ENCODE peak calls at places on chromosomes 11 and 22, in eight cellular contexts. C is pancreas, A is cardiac muscle cell, S is AG04450, M is upper lobe of left lung, K is endothelial cell of umbilical vein, L is OCI-LY7, H is right atrium auricular region. G is an unnamed sample.

GRCh38 chr11:126839496-126839895 is 161.1 kb downstream of the KIRREL3 start:
- DNase-seq in C (no peak), A (no peak), S (no peak), M (no peak), K (no peak), L (no peak), H (no peak), G (no peak)

GRCh38 chr22:37591823-37592404 is 12.0 kb upstream of the LGALS2 start:
- DNase-seq in C (no peak), A (no peak), S (no peak), M (no peak), K (no peak), L (no peak), H (no peak), G (no peak)

GRCh38 chr22:50735739-50736030 is 2.3 kb upstream of the ACR start:
- DNase-seq in C (no peak), A (no peak), S (no peak), M (no peak), K (no peak), L (no peak), H (no peak), G (no peak)

GRCh38 chr11:107777094-107777493 is 65.2 kb upstream of the SLN start:
- DNase-seq in C (no peak), A (no peak), S (no peak), M (no peak), K (no peak), L (no peak), H (no peak), G (no peak)

GRCh38 chr11:32068134-32068533 is 22.7 kb upstream of the RCN1 start:
- DNase-seq in C (no peak), A (no peak), S (no peak), M (no peak), K (no peak), L (no peak), H (no peak), G (no peak)

GRCh38 chr22:23192558-23192957 is 12.2 kb downstream of the BCR start:
- DNase-seq in C (no peak), A (no peak), S (no peak), M (no peak), K (no peak), L (no peak), H (no peak), G (no peak)

GRCh38 chr11:72475359-72475758 is 41.0 kb upstream of the CLPB start:
- DNase-seq in C (no peak), A (no peak), S (no peak), M (no peak), K (no peak), L (no peak), H (no peak), G (no peak)

GRCh38 chr11:117547188-117547831 is 219.7 kb downstream of the CEP164 start:
- DNase-seq in C (no peak), A (no peak), S (no peak), M (no peak), K (no peak), L (no peak), H (no peak), G (no peak)

GRCh38 chr11:114115406-114116054 is 56.0 kb downstream of the ZBTB16 start:
- DNase-seq in C (no peak), A (peak), S (no peak), M (no peak), K (no peak), L (no peak), H (no peak), G (no peak)

GRCh38 chr22:31343235-31344191 is 2.6 kb downstream of the PATZ1 start:
- DNase-seq in C (peak), A (peak), S (no peak), M (peak), K (peak), L (peak), H (no peak), G (peak)

GRCh38 chr11:68028802-68029475 is 1.5 kb upstream of the NDUFS8 start:
- DNase-seq in C (no peak), A (no peak), S (no peak), M (no peak), K (no peak), L (no peak), H (no peak), G (no peak)

GRCh38 chr11:103625624-103625965 is 410.8 kb upstream of the DDI1 start:
- DNase-seq in C (no peak), A (no peak), S (no peak), M (no peak), K (no peak), L (no peak), H (no peak), G (no peak)
- H3K4me3 ChIP-seq in C (no peak), A (no peak), S (no peak), M (no peak), K (no peak), L (no peak), H (no peak), G (no peak)

GRCh38 chr11:48384670-48385069 is 18.4 kb upstream of the OR4C5 start:
- DNase-seq in C (no peak), A (no peak), S (no peak), M (no peak), K (no peak), L (peak), H (no peak), G (no peak)
- TF ChIP-seq CTCF in C (no peak), A (no peak), S (no peak), M (no peak), K (no peak), L (peak), H (no peak), G (peak)

GRCh38 chr11:132125855-132126841 is 755.7 kb downstream of the NTM start:
- DNase-seq in C (no peak), A (peak), S (no peak), M (no peak), K (peak), L (no peak), H (no peak), G (no peak)
- H3K4me3 ChIP-seq in C (no peak), A (no peak), S (peak), M (peak), K (peak), L (no peak), H (peak), G (no peak)

DNA sequence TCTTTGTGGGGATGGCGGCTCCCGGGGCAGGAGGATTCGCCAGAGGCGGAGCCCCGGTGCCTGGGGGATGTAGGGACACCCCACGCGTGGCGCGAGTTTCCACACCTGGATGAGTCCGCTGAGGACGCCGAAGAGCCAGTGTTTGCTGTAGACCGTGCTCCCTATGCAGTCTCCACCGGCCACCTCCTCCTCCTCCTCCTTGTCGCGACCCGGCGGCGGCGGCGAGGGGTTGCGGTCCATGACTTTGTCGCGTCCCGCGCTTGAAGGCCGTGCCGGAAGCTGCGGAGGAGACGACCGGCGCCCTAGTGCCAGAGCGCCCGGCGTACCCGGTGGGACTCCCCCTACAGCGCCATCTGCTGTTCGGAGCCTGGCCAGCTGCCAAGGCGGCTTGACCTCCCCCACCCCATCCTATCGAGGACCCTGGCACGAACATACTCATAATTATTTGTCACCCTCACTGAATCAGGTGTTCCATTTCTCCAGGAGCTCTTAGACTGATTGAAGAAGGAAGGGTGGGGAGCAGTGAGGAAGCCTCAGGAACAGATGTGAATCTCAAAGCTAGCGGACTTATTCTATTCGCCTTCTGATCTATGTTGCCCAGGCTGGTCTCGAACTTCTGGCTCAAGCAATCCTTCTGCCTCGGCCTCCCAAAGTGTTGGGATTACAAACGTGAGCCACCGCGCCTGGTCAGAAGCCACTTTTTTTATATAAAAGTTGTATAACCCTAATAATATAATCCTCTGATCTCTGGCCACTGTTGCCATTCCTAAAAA is at the start of gene SAAL1:
- DNase-seq in C (peak), A (peak), S (no peak), M (peak), K (peak), L (peak), H (peak), G (peak)
- TF ChIP-seq CTCF in C (peak), A (peak), S (peak), M (peak), K (peak), L (peak), H (peak), G (peak)

G was measured in GM06990.